ENCODE peak calls at places on chromosomes 1 and 21, in eight cellular contexts. One of them, this sample, is unnamed.

GRCh38 chr1:53108646-53109580 is 33.5 kb downstream of the SLC1A7 start:
- DNase-seq in PC-3: peak; percentile 11
- DNase-seq in mesothelial cell of epicardium: no peak
- DNase-seq in Peyer's patch: no peak
- DNase-seq in upper lobe of right lung: no peak
- DNase-seq in right atrium auricular region: no peak
- DNase-seq in brain microvascular endothelial cell: peak; percentile 47
- DNase-seq in MM.1S: no peak
- DNase-seq in this sample: no peak

GRCh38 chr21:32364801-32365200 is 28.0 kb downstream of the URB1 start:
- DNase-seq in PC-3: no peak
- DNase-seq in mesothelial cell of epicardium: no peak
- DNase-seq in Peyer's patch: no peak
- DNase-seq in upper lobe of right lung: no peak
- DNase-seq in right atrium auricular region: no peak
- DNase-seq in brain microvascular endothelial cell: no peak
- DNase-seq in MM.1S: no peak
- DNase-seq in this sample: no peak

GRCh38 chr1:229302740-229303139 is 31.8 kb downstream of the RAB4A start:
- DNase-seq in PC-3: no peak
- DNase-seq in mesothelial cell of epicardium: no peak
- DNase-seq in Peyer's patch: no peak
- DNase-seq in upper lobe of right lung: no peak
- DNase-seq in right atrium auricular region: no peak
- DNase-seq in brain microvascular endothelial cell: no peak
- DNase-seq in MM.1S: no peak
- DNase-seq in this sample: no peak

GRCh38 chr1:155892801-155893200 is 18.3 kb downstream of the RIT1 start:
- DNase-seq in PC-3: peak; percentile 94
- DNase-seq in mesothelial cell of epicardium: no peak
- DNase-seq in Peyer's patch: no peak
- DNase-seq in upper lobe of right lung: no peak
- DNase-seq in right atrium auricular region: no peak
- DNase-seq in brain microvascular endothelial cell: peak; percentile 65
- DNase-seq in MM.1S: no peak
- DNase-seq in this sample: no peak

GRCh38 chr21:39863111-39863510 is 4.1 kb upstream of the PCP4 start:
- DNase-seq in PC-3: peak; percentile 59
- DNase-seq in mesothelial cell of epicardium: no peak
- DNase-seq in Peyer's patch: no peak
- DNase-seq in upper lobe of right lung: peak; percentile 73
- DNase-seq in right atrium auricular region: no peak
- DNase-seq in brain microvascular endothelial cell: no peak
- DNase-seq in MM.1S: peak; percentile 44
- DNase-seq in this sample: no peak

GRCh38 chr1:235430991-235431390 is 63.8 kb downstream of the TBCE start:
- DNase-seq in PC-3: no peak
- DNase-seq in mesothelial cell of epicardium: no peak
- DNase-seq in Peyer's patch: no peak
- DNase-seq in upper lobe of right lung: no peak
- DNase-seq in right atrium auricular region: no peak
- DNase-seq in brain microvascular endothelial cell: peak; percentile 47
- DNase-seq in MM.1S: no peak
- DNase-seq in this sample: no peak

GRCh38 chr1:58909162-58909560 is 125.3 kb upstream of the JUN start:
- DNase-seq in PC-3: peak; percentile 90
- DNase-seq in mesothelial cell of epicardium: no peak
- DNase-seq in Peyer's patch: no peak
- DNase-seq in upper lobe of right lung: no peak
- DNase-seq in right atrium auricular region: peak; percentile 52
- DNase-seq in brain microvascular endothelial cell: no peak
- DNase-seq in MM.1S: no peak
- DNase-seq in this sample: no peak

GRCh38 chr21:45326834-45327457 is 39.3 kb upstream of the POFUT2 start:
- DNase-seq in PC-3: no peak
- DNase-seq in mesothelial cell of epicardium: no peak
- DNase-seq in Peyer's patch: no peak
- DNase-seq in upper lobe of right lung: peak; percentile 25
- DNase-seq in right atrium auricular region: no peak
- DNase-seq in brain microvascular endothelial cell: no peak
- DNase-seq in MM.1S: no peak
- DNase-seq in this sample: no peak

GRCh38 chr1:180181048-180181447 is 26.4 kb downstream of the QSOX1 start:
- DNase-seq in PC-3: peak; percentile 18
- DNase-seq in mesothelial cell of epicardium: no peak
- DNase-seq in Peyer's patch: peak; percentile 20
- DNase-seq in upper lobe of right lung: peak; percentile 16
- DNase-seq in right atrium auricular region: no peak
- DNase-seq in brain microvascular endothelial cell: peak; percentile 37
- DNase-seq in MM.1S: no peak
- DNase-seq in this sample: no peak

GRCh38 chr1:41323243-41323642 is 38.0 kb upstream of the FOXO6 start:
- DNase-seq in PC-3: no peak
- DNase-seq in mesothelial cell of epicardium: no peak
- DNase-seq in Peyer's patch: no peak
- DNase-seq in upper lobe of right lung: no peak
- DNase-seq in right atrium auricular region: no peak
- DNase-seq in brain microvascular endothelial cell: no peak
- DNase-seq in MM.1S: no peak
- DNase-seq in this sample: no peak
- TF ChIP-seq CTCF in PC-3: no peak
- TF ChIP-seq CTCF in mesothelial cell of epicardium: no peak
- TF ChIP-seq CTCF in Peyer's patch: no peak
- TF ChIP-seq CTCF in upper lobe of right lung: no peak
- TF ChIP-seq CTCF in right atrium auricular region: no peak
- TF ChIP-seq CTCF in brain microvascular endothelial cell: no peak
- TF ChIP-seq CTCF in MM.1S: no peak
- TF ChIP-seq CTCF in this sample: no peak

GRCh38 chr1:2214541-2215241 is 13.4 kb upstream of the SKI start:
- DNase-seq in PC-3: no peak
- DNase-seq in mesothelial cell of epicardium: no peak
- DNase-seq in Peyer's patch: no peak
- DNase-seq in upper lobe of right lung: peak; percentile 78
- DNase-seq in right atrium auricular region: no peak
- DNase-seq in brain microvascular endothelial cell: no peak
- DNase-seq in MM.1S: no peak
- DNase-seq in this sample: no peak

GRCh38 chr1:2212167-2212541 is 16.0 kb upstream of the SKI start:
- DNase-seq in PC-3: no peak
- DNase-seq in mesothelial cell of epicardium: no peak
- DNase-seq in Peyer's patch: no peak
- DNase-seq in upper lobe of right lung: no peak
- DNase-seq in right atrium auricular region: no peak
- DNase-seq in brain microvascular endothelial cell: no peak
- DNase-seq in MM.1S: no peak
- DNase-seq in this sample: no peak

GRCh38 chr1:2210786-2211185 is 16.2 kb upstream of the FAAP20 start:
- DNase-seq in PC-3: no peak
- DNase-seq in mesothelial cell of epicardium: no peak
- DNase-seq in Peyer's patch: no peak
- DNase-seq in upper lobe of right lung: peak; percentile 59
- DNase-seq in right atrium auricular region: no peak
- DNase-seq in brain microvascular endothelial cell: no peak
- DNase-seq in MM.1S: no peak
- DNase-seq in this sample: no peak

GRCh38 chr1:2213576-2214505 is 14.3 kb upstream of the SKI start:
- DNase-seq in PC-3: no peak
- DNase-seq in mesothelial cell of epicardium: peak; percentile 73
- DNase-seq in Peyer's patch: no peak
- DNase-seq in upper lobe of right lung: peak; percentile 88
- DNase-seq in right atrium auricular region: peak; percentile 91
- DNase-seq in brain microvascular endothelial cell: peak; percentile 72
- DNase-seq in MM.1S: no peak
- DNase-seq in this sample: no peak

GRCh38 chr1:2212542-2213491 is 15.3 kb upstream of the SKI start:
- DNase-seq in PC-3: peak; percentile 94
- DNase-seq in mesothelial cell of epicardium: peak; percentile 89
- DNase-seq in Peyer's patch: peak; percentile 54
- DNase-seq in upper lobe of right lung: peak; percentile 93
- DNase-seq in right atrium auricular region: peak; percentile 97
- DNase-seq in brain microvascular endothelial cell: peak; percentile 97
- DNase-seq in MM.1S: no peak
- DNase-seq in this sample: no peak
- TF ChIP-seq CTCF in PC-3: peak; percentile 58
- TF ChIP-seq CTCF in mesothelial cell of epicardium: no peak
- TF ChIP-seq CTCF in Peyer's patch: peak; percentile 41
- TF ChIP-seq CTCF in upper lobe of right lung: peak; percentile 32
- TF ChIP-seq CTCF in right atrium auricular region: peak; percentile 12
- TF ChIP-seq CTCF in brain microvascular endothelial cell: peak; percentile 50
- TF ChIP-seq CTCF in MM.1S: no peak
- TF ChIP-seq CTCF in this sample: peak; percentile 26

DNA sequence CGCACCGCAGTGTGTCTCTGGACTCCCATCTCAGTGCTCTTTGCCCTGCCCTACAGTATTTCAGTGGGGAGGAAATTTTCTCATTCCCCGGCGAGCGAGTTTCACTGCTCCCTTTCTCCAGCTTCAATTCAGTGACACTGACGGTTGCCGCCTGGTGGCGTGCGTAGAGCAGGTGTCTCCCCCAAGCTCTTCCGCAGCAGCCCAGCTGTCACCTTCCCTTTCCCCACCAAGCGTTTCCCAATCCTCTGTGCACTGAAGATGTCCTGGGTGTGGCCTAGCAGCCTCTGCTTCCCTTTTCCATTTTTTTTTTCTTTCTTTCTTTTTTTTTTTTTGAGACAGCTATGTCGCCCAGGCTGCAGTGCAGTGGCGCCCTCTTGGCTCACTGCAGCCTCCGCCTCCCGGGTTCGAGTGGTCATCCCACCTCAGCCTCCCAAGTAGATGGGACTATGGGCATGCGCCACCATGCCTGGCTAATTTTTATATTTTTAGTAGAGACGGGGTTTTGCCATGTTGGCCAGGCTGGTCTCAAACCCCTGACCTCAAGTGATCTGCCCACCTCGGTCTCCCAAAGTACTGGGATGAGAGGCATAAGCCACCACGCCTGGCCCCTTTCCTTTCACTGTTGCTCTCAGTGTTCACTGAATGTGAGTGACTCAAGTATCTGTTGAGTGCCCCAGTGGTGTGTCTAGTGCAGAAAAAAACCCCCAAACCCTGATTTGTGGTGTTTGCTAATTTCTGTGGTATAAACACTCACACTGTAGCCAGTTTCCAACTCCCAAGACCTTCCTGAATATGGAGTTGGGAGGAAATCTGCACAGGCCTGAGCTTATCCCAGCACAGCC is 30.1 kb downstream of the TNFRSF1B start:
- DNase-seq in PC-3: no peak
- DNase-seq in mesothelial cell of epicardium: no peak
- DNase-seq in Peyer's patch: no peak
- DNase-seq in upper lobe of right lung: peak; percentile 80
- DNase-seq in right atrium auricular region: no peak
- DNase-seq in brain microvascular endothelial cell: no peak
- DNase-seq in MM.1S: no peak
- DNase-seq in this sample: no peak
- TF ChIP-seq CTCF in PC-3: peak; percentile 22
- TF ChIP-seq CTCF in mesothelial cell of epicardium: no peak
- TF ChIP-seq CTCF in Peyer's patch: no peak
- TF ChIP-seq CTCF in upper lobe of right lung: peak; percentile 27
- TF ChIP-seq CTCF in right atrium auricular region: no peak
- TF ChIP-seq CTCF in brain microvascular endothelial cell: peak; percentile 21
- TF ChIP-seq CTCF in MM.1S: no peak
- TF ChIP-seq CTCF in this sample: no peak

GRCh38 chr1:182845379-182845778 is 6.2 kb downstream of the DHX9 start:
- DNase-seq in PC-3: no peak
- DNase-seq in mesothelial cell of epicardium: no peak
- DNase-seq in Peyer's patch: no peak
- DNase-seq in upper lobe of right lung: no peak
- DNase-seq in right atrium auricular region: no peak
- DNase-seq in brain microvascular endothelial cell: no peak
- DNase-seq in MM.1S: no peak
- DNase-seq in this sample: no peak

GRCh38 chr1:182841368-182841988 is 2.3 kb downstream of the DHX9 start:
- DNase-seq in PC-3: peak; percentile 24
- DNase-seq in mesothelial cell of epicardium: no peak
- DNase-seq in Peyer's patch: no peak
- DNase-seq in upper lobe of right lung: no peak
- DNase-seq in right atrium auricular region: no peak
- DNase-seq in brain microvascular endothelial cell: peak; percentile 12
- DNase-seq in MM.1S: no peak
- DNase-seq in this sample: no peak

GRCh38 chr1:182835811-182836210 is 3.3 kb upstream of the DHX9 start:
- DNase-seq in PC-3: no peak
- DNase-seq in mesothelial cell of epicardium: no peak
- DNase-seq in Peyer's patch: no peak
- DNase-seq in upper lobe of right lung: no peak
- DNase-seq in right atrium auricular region: no peak
- DNase-seq in brain microvascular endothelial cell: no peak
- DNase-seq in MM.1S: no peak
- DNase-seq in this sample: no peak

GRCh38 chr1:182842265-182842664 is 3.1 kb downstream of the DHX9 start:
- DNase-seq in PC-3: no peak
- DNase-seq in mesothelial cell of epicardium: no peak
- DNase-seq in Peyer's patch: no peak
- DNase-seq in upper lobe of right lung: no peak
- DNase-seq in right atrium auricular region: no peak
- DNase-seq in brain microvascular endothelial cell: no peak
- DNase-seq in MM.1S: no peak
- DNase-seq in this sample: no peak

GRCh38 chr1:182839209-182840065 is at the start of gene DHX9:
- DNase-seq in PC-3: peak; percentile 82
- DNase-seq in mesothelial cell of epicardium: peak; percentile 99
- DNase-seq in Peyer's patch: peak; percentile 91
- DNase-seq in upper lobe of right lung: peak; percentile 96
- DNase-seq in right atrium auricular region: peak; percentile 92
- DNase-seq in brain microvascular endothelial cell: peak; percentile 87
- DNase-seq in MM.1S: peak; percentile 95
- DNase-seq in this sample: peak; percentile 92
- TF ChIP-seq CTCF in PC-3: no peak
- TF ChIP-seq CTCF in mesothelial cell of epicardium: no peak
- TF ChIP-seq CTCF in Peyer's patch: peak; percentile 29
- TF ChIP-seq CTCF in upper lobe of right lung: peak; percentile 31
- TF ChIP-seq CTCF in right atrium auricular region: no peak
- TF ChIP-seq CTCF in brain microvascular endothelial cell: peak; percentile 26
- TF ChIP-seq CTCF in MM.1S: peak; percentile 28
- TF ChIP-seq CTCF in this sample: peak; percentile 34

This sample was measured in progenitor cell of endocrine pancreas.